ENCODE peak calls at places on chromosomes 7 and 10, in four cellular contexts. V is GM12878, L is K562, F is HL-60. T is an unnamed sample.
A peak's percentile ranks its signal among the peaks of the same experiment; 100 is the strongest.

GRCh38 chr7:36642414-36642813 is 81.9 kb downstream of the AOAH start:
- DNase-seq in V (no peak), L (no peak), F (no peak), T (no peak)

GRCh38 chr10:20858292-20859124 is 38.6 kb downstream of the NEBL start:
- DNase-seq in V (no peak), L (peak; percentile 33), F (no peak), T (no peak)

GRCh38 chr7:45699726-45700390 is 125.7 kb downstream of the ADCY1 start:
- DNase-seq in V (no peak), L (no peak), F (no peak), T (no peak)

GRCh38 chr7:106344861-106345260 is 60.1 kb upstream of the NAMPT start:
- DNase-seq in V (no peak), L (no peak), F (peak; percentile 82), T (no peak)

GRCh38 chr10:75407296-75407715 is 5.7 kb upstream of the ZNF503 start:
- DNase-seq in V (no peak), L (no peak), F (no peak), T (no peak)

GRCh38 chr10:92405006-92405924 is 114.3 kb downstream of the MARCHF5 start:
- DNase-seq in V (no peak), L (no peak), F (no peak), T (no peak)

GRCh38 chr10:126705951-126706565 is 35.6 kb upstream of the C10orf90 start:
- DNase-seq in V (no peak), L (no peak), F (no peak), T (no peak)

GRCh38 chr10:51421853-51422252 is 277.5 kb downstream of the CSTF2T start:
- DNase-seq in V (no peak), L (no peak), F (no peak), T (no peak)

GRCh38 chr10:108801775-108802516 is 1121.4 kb downstream of the XPNPEP1 start:
- DNase-seq in V (no peak), L (no peak), F (no peak), T (no peak)

GRCh38 chr10:126618466-126618865 is 52.0 kb downstream of the C10orf90 start:
- DNase-seq in V (no peak), L (no peak), F (no peak), T (no peak)

GRCh38 chr10:97204826-97205679 is 19.3 kb upstream of the SLIT1 start:
- DNase-seq in V (no peak), L (no peak), F (no peak), T (no peak)

GRCh38 chr10:123966896-123967231 is 75.3 kb upstream of the CPXM2 start:
- DNase-seq in V (no peak), L (no peak), F (no peak), T (no peak)

GRCh38 chr7:25619963-25620799 is 391.9 kb upstream of the NPVF start:
- DNase-seq in V (no peak), L (peak; percentile 30), F (peak; percentile 78), T (no peak)

GRCh38 chr7:47757946-47758371 is 176.0 kb upstream of the TNS3 start:
- DNase-seq in V (no peak), L (no peak), F (no peak), T (no peak)

GRCh38 chr10:86263209-86263608 is 103.4 kb downstream of the GRID1 start:
- DNase-seq in V (no peak), L (no peak), F (no peak), T (no peak)

GRCh38 chr7:128410092-128410665 is 397 bp upstream of the IMPDH1 start:
- DNase-seq in V (no peak), L (peak; percentile 74), F (peak; percentile 90), T (no peak)

GRCh38 chr7:45701701-45702460 is 127.7 kb downstream of the ADCY1 start:
- DNase-seq in V (no peak), L (no peak), F (no peak), T (no peak)

GRCh38 chr10:30433779-30434272 is at the start of gene MAP3K8:
- DNase-seq in V (peak; percentile 84), L (peak; percentile 87), F (peak; percentile 93), T (peak; percentile 64)

GRCh38 chr7:133253522-133253882 is 624 bp downstream of the EXOC4 start:
- DNase-seq in V (no peak), L (peak; percentile 47), F (no peak), T (no peak)

GRCh38 chr7:39353615-39354376 is 212.4 kb upstream of the YAE1 start:
- DNase-seq in V (no peak), L (peak; percentile 11), F (no peak), T (no peak)

GRCh38 chr10:129411146-129411705 is 55.8 kb upstream of the MGMT start:
- DNase-seq in V (no peak), L (no peak), F (no peak), T (no peak)

GRCh38 chr7:47771301-47771989 is 176.8 kb downstream of the PKD1L1 start:
- DNase-seq in V (no peak), L (no peak), F (no peak), T (no peak)

GRCh38 chr10:2137549-2138174 is 400.3 kb upstream of the ADARB2 start:
- DNase-seq in V (no peak), L (peak; percentile 14), F (peak; percentile 2), T (no peak)

GRCh38 chr10:117755615-117756014 is 213.1 kb downstream of the EMX2 start:
- DNase-seq in V (no peak), L (no peak), F (no peak), T (no peak)

GRCh38 chr7:140403878-140404564 is at the start of gene RAB19:
- DNase-seq in V (no peak), L (peak; percentile 45), F (no peak), T (no peak)

GRCh38 chr7:118039963-118040489 is 143.9 kb upstream of the LSM8 start:
- DNase-seq in V (no peak), L (no peak), F (no peak), T (no peak)

GRCh38 chr7:128167316-128167691 is 73.8 kb upstream of the LEP start:
- DNase-seq in V (no peak), L (peak; percentile 59), F (peak; percentile 39), T (peak; percentile 37)

GRCh38 chr10:29698766-29699490 is 64.2 kb upstream of the SVIL start:
- DNase-seq in V (no peak), L (no peak), F (no peak), T (no peak)

GRCh38 chr10:19816420-19817250 is at the start of gene PLXDC2:
- DNase-seq in V (no peak), L (no peak), F (peak; percentile 44), T (no peak)

GRCh38 chr7:129343099-129343700 is 91.0 kb upstream of the STRIP2 start:
- DNase-seq in V (no peak), L (peak; percentile 77), F (peak; percentile 23), T (no peak)

GRCh38 chr7:41085244-41085643 is 617.6 kb downstream of the INHBA start:
- DNase-seq in V (no peak), L (no peak), F (no peak), T (no peak)

GRCh38 chr7:99824091-99824490 is 3.7 kb upstream of the CYP3A43 start:
- DNase-seq in V (no peak), L (no peak), F (no peak), T (no peak)

GRCh38 chr7:135939268-135939667 is 37.9 kb downstream of the MTPN start:
- DNase-seq in V (no peak), L (peak; percentile 87), F (no peak), T (no peak)

GRCh38 chr10:6199131-6199733 is 3.5 kb upstream of the PFKFB3 start:
- DNase-seq in V (no peak), L (no peak), F (no peak), T (no peak)

GRCh38 chr7:39712746-39713145 is 89.4 kb downstream of the RALA start:
- DNase-seq in V (no peak), L (no peak), F (no peak), T (no peak)

GRCh38 chr7:130008941-130009847 is 42.0 kb downstream of the ZC3HC1 start:
- DNase-seq in V (no peak), L (no peak), F (no peak), T (no peak)

GRCh38 chr7:151120896-151121295 is 34.6 kb downstream of the AGAP3 start:
- DNase-seq in V (no peak), L (no peak), F (no peak), T (no peak)

GRCh38 chr10:91009121-91009520 is 88.2 kb upstream of the ANKRD1 start:
- DNase-seq in V (no peak), L (no peak), F (no peak), T (no peak)

GRCh38 chr7:2551418-2551817 is 3.9 kb downstream of the BRAT1 start:
- DNase-seq in V (no peak), L (no peak), F (no peak), T (no peak)

GRCh38 chr7:2554654-2555053 is 670 bp downstream of the BRAT1 start:
- DNase-seq in V (no peak), L (peak; percentile 39), F (no peak), T (peak; percentile 41)

GRCh38 chr7:2555121-2556052 is at the start of gene BRAT1:
- DNase-seq in V (peak; percentile 41), L (peak; percentile 96), F (peak; percentile 97), T (peak; percentile 96)

GRCh38 chr7:2553108-2553507 is 2.2 kb downstream of the BRAT1 start:
- DNase-seq in V (no peak), L (no peak), F (no peak), T (no peak)

DNA sequence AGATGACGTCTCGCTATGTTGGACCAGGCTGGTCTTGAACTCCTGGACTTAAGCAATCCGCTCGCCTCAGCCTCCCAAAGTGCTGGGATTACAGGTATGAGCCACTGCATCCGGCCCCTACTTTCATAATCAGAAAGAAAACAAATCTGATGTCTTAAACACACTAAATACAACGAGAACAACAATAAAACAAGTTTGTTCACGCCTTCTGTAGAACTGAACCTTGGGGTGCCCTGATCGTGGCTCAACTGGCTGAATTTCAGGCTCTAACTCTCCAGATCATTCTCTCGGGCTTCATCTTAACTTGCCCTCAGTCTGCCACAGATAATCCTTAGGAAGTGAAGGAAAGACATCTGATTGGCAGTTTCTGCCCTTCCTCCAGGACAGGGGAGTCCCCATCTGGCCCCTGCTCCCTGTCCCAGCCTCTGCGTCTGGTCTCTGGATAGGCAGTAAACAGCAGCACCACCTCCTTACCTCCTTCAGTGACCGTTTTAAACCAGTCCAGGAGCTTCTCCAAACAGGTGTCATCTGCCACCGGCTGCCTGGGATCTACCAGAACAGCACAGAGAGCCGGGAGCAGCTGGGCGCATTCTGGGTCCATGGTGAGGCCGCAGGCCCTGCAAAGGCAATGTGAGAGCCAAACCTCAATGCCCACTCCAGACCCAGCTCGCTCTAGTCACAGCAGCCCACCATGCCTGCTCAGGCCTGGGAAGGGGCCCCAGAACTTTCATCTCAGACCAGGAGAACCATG is 1.3 kb downstream of the BRAT1 start:
- DNase-seq in V (no peak), L (no peak), F (no peak), T (no peak)
- TF ChIP-seq SPI1 in V (no peak), L (no peak), F (no peak), T (no peak)

GRCh38 chr10:84138478-84139125 is 707 bp upstream of the GHITM start:
- DNase-seq in V (no peak), L (peak; percentile 62), F (no peak), T (no peak)
- TF ChIP-seq SPI1 in V (no peak), L (no peak), F (no peak), T (no peak)

DNA sequence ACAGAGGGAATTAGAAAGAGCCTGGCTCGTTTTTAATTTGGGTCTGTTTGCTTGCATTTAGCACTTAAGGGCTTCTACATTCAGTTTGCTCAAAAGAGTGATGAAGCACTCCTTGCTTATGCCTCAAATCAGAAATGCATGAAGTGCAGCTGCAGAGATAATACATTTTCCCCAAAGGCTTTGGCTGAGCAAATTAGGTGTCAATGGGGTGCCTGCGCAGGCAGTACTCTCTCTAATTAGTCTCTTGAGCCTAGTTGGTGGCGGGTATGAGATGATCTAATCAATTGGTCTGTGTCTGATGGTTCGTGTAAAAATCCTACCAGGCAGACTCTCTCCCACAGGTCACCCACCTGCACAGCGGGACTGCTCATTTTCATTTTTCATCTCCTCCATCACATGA is 62.5 kb upstream of the FZD1 start:
- DNase-seq in V (no peak), L (no peak), F (no peak), T (no peak)
- TF ChIP-seq SPI1 in V (no peak), L (no peak), F (no peak), T (no peak)

GRCh38 chr7:125908714-125909113 is 979.1 kb upstream of the POT1 start:
- DNase-seq in V (no peak), L (peak; percentile 2), F (no peak), T (no peak)
- TF ChIP-seq SPI1 in V (no peak), L (no peak), F (no peak), T (no peak)